ENCODE peak calls at places on chromosomes 1 and 21, in seven cellular contexts. J, Z, X, V, P, F and A are unnamed samples.

GRCh38 chr1:33161061-33161681 is 20.7 kb downstream of the TRIM62 start:
- ATAC-seq in F (peak; percentile 56), X (no peak), Z (no peak), V (peak; percentile 10), J (no peak), P (no peak), A (no peak)

GRCh38 chr21:41671859-41672542 is 94.9 kb downstream of the RIPK4 start:
- ATAC-seq in F (no peak), V (no peak), J (peak; percentile 49), P (no peak), Z (no peak), X (peak; percentile 52), A (no peak)

GRCh38 chr1:150619576-150620509 is 9.6 kb downstream of the ENSA start:
- ATAC-seq in Z (peak; percentile 75), V (peak; percentile 83), F (peak; percentile 79), J (peak; percentile 57), X (peak; percentile 82), P (peak; percentile 64), A (peak; percentile 67)

GRCh38 chr21:17554120-17554519 is 41.3 kb downstream of the CXADR start:
- ATAC-seq in V (no peak), F (no peak), P (no peak), Z (no peak), X (no peak), J (no peak), A (no peak)

GRCh38 chr1:55081905-55082296 is 42.6 kb downstream of the PCSK9 start:
- ATAC-seq in J (no peak), X (no peak), V (peak; percentile 58), Z (no peak), P (no peak), F (no peak), A (no peak)

GRCh38 chr1:165444897-165445370 is at the start of gene RXRG:
- ATAC-seq in F (peak; percentile 38), J (peak; percentile 71), Z (no peak), V (peak; percentile 60), P (peak; percentile 66), X (peak; percentile 57), A (peak; percentile 68)

GRCh38 chr1:81619156-81619555 is 181.6 kb upstream of the ADGRL2 start:
- ATAC-seq in Z (no peak), J (no peak), V (no peak), F (no peak), X (no peak), P (no peak), A (no peak)

GRCh38 chr1:115138271-115138670 is 49.0 kb upstream of the TSPAN2 start:
- ATAC-seq in J (no peak), Z (no peak), F (no peak), P (no peak), X (no peak), V (no peak), A (no peak)

GRCh38 chr1:246681822-246682221 is 42.4 kb upstream of the SCCPDH start:
- ATAC-seq in J (no peak), V (peak; percentile 36), Z (no peak), P (no peak), F (peak; percentile 43), X (no peak), A (peak; percentile 48)

GRCh38 chr1:42479621-42480020 is 16.5 kb downstream of the CCDC30 start:
- ATAC-seq in X (peak; percentile 88), Z (peak; percentile 99), F (no peak), V (no peak), J (peak; percentile 86), P (no peak), A (no peak)

GRCh38 chr1:209926045-209926444 is 12.0 kb upstream of the SYT14 start:
- ATAC-seq in P (no peak), X (no peak), J (no peak), F (no peak), V (no peak), Z (no peak), A (no peak)

GRCh38 chr1:187044393-187044792 is 215.6 kb downstream of the PLA2G4A start:
- ATAC-seq in P (no peak), J (no peak), X (no peak), Z (no peak), V (no peak), F (no peak), A (no peak)

GRCh38 chr1:167863921-167864279 is 50.0 kb downstream of the ADCY10 start:
- ATAC-seq in P (no peak), V (no peak), Z (no peak), J (no peak), X (no peak), F (no peak), A (no peak)

GRCh38 chr1:39317910-39318633 is 113.6 kb downstream of the MACF1 start:
- ATAC-seq in Z (no peak), P (no peak), J (no peak), V (no peak), X (peak; percentile 50), F (no peak), A (no peak)

GRCh38 chr21:31117046-31117916 is 79.0 kb upstream of the KRTAP19-8 start:
- ATAC-seq in J (no peak), X (no peak), Z (peak; percentile 79), P (no peak), V (peak; percentile 91), F (no peak), A (no peak)

GRCh38 chr1:35597870-35598269 is 24.8 kb downstream of the TFAP2E start:
- ATAC-seq in X (peak; percentile 13), V (no peak), J (no peak), Z (no peak), F (no peak), P (no peak), A (no peak)

GRCh38 chr1:162297208-162297607 is 79.4 kb downstream of the SPATA46 start:
- ATAC-seq in J (no peak), V (no peak), Z (no peak), P (no peak), X (no peak), F (no peak), A (no peak)

GRCh38 chr1:118981436-118981835 is 6.7 kb downstream of the TBX15 start:
- ATAC-seq in F (no peak), V (no peak), X (no peak), J (no peak), P (no peak), Z (no peak), A (no peak)
- H3K4me1 ChIP-seq in F (peaks cover 10% of the 10 kb centered on the region), V (peaks cover 2% of the 10 kb centered on the region), X (no peaks in the 10 kb centered on the region), J (peaks cover 9% of the 10 kb centered on the region), P (peaks cover 61% of the 10 kb centered on the region), Z (no peaks in the 10 kb centered on the region), A (no peaks in the 10 kb centered on the region)

GRCh38 chr1:20069932-20070331 is at the start of gene PLA2G5:
- ATAC-seq in J (no peak), F (peak; percentile 94), P (peak; percentile 56), X (no peak), Z (no peak), V (peak; percentile 40), A (peak; percentile 88)

GRCh38 chr1:20072771-20073170 is 2.8 kb downstream of the PLA2G5 start:
- ATAC-seq in F (no peak), X (no peak), J (no peak), V (no peak), Z (no peak), P (no peak), A (no peak)

GRCh38 chr1:20070357-20070756 is 363 bp downstream of the PLA2G5 start:
- ATAC-seq in F (peak; percentile 64), J (no peak), P (no peak), V (no peak), X (no peak), Z (no peak), A (peak; percentile 23)

GRCh38 chr1:20073247-20073646 is 3.3 kb downstream of the PLA2G5 start:
- ATAC-seq in F (no peak), X (no peak), J (no peak), P (no peak), V (no peak), Z (no peak), A (no peak)

GRCh38 chr1:20071416-20071815 is 1.4 kb downstream of the PLA2G5 start:
- ATAC-seq in V (no peak), P (no peak), X (no peak), F (no peak), J (no peak), Z (no peak), A (no peak)
- TF ChIP-seq POLR2A in V (no peak), P (no peak), X (no peak), F (no peak), J (no peak), Z (no peak), A (no peak)

GRCh38 chr1:184793967-184794366 is 39.3 kb upstream of the EDEM3 start:
- ATAC-seq in V (no peak), F (no peak), Z (no peak), J (no peak), P (no peak), X (no peak), A (no peak)
- H3K4me1 ChIP-seq in V (peaks cover 9% of the 10 kb centered on the region), F (peaks cover 15% of the 10 kb centered on the region), Z (peaks cover 28% of the 10 kb centered on the region), J (peaks cover 21% of the 10 kb centered on the region), P (peaks cover 22% of the 10 kb centered on the region), X (peaks cover 7% of the 10 kb centered on the region), A (peaks cover 33% of the 10 kb centered on the region)

GRCh38 chr1:176206006-176206960 is 803 bp downstream of the COP1 start:
- ATAC-seq in Z (peak; percentile 37), J (peak; percentile 65), V (peak; percentile 50), X (peak; percentile 65), F (no peak), P (peak; percentile 18), A (peak; percentile 41)
- TF ChIP-seq POLR2A in Z (no peak), J (no peak), V (no peak), X (no peak), F (no peak), P (no peak), A (no peak)

DNA sequence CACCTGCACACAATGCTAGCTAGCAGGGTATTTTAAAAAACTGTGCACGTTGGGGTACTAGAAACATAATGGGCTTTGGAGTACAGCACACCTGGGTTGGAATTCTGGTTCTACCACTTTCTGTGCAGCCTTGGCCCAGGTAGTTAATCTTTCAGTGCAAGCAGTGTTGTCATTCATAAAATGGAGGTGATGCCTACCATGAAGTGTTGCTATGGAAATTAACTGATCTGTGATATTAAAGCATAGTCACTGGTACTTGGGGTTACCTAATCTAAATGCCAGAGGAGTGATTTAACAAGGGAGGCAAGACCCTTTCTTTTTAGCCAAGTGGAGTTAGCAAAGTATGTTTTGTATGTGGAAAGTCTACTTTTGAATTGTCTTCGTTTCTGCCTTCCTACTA is 18.0 kb downstream of the ATP1B1 start:
- ATAC-seq in Z (no peak), V (no peak), F (no peak), P (no peak), X (no peak), J (no peak), A (no peak)
- H3K4me1 ChIP-seq in Z (peaks cover 7% of the 10 kb centered on the region), V (peaks cover 5% of the 10 kb centered on the region), F (peaks cover 2% of the 10 kb centered on the region), P (peaks cover 32% of the 10 kb centered on the region), X (no peaks in the 10 kb centered on the region), J (peaks cover 23% of the 10 kb centered on the region), A (peaks cover 9% of the 10 kb centered on the region)

GRCh38 chr1:156505679-156506298 is 5.2 kb upstream of the MEF2D start:
- ATAC-seq in F (no peak), J (no peak), P (no peak), Z (no peak), X (no peak), V (no peak), A (no peak)

GRCh38 chr1:156503672-156504055 is 3.1 kb upstream of the MEF2D start:
- ATAC-seq in X (no peak), P (no peak), J (no peak), F (no peak), Z (no peak), V (no peak), A (no peak)

GRCh38 chr1:156504062-156504813 is 3.7 kb upstream of the MEF2D start:
- ATAC-seq in F (no peak), J (peak; percentile 7), P (no peak), V (no peak), X (no peak), Z (no peak), A (no peak)

GRCh38 chr1:156506450-156506849 is 5.9 kb upstream of the MEF2D start:
- ATAC-seq in Z (no peak), X (no peak), F (no peak), J (no peak), P (no peak), V (no peak), A (no peak)

GRCh38 chr1:156504821-156505678 is 4.5 kb upstream of the MEF2D start:
- ATAC-seq in V (peak; percentile 25), P (peak; percentile 42), F (peak; percentile 52), J (peak; percentile 13), Z (peak; percentile 43), X (peak; percentile 44), A (peak; percentile 75)
- TF ChIP-seq POLR2A in V (peak; percentile 74), P (no peak), F (peak; percentile 70), J (peak; percentile 16), Z (no peak), X (peak; percentile 55), A (peak; percentile 68)